ENCODE peak calls at places on chromosomes 16 and 17, in six cellular contexts. O, P, T, E, I and K are unnamed samples.

GRCh38 chr17:74569392-74570003 is 2.2 kb upstream of the CD300H start:
- DNase-seq in P (peak; percentile 71), E (peak; percentile 93), T (peak; percentile 47), I (peak; percentile 23), O (peak; percentile 32), K (peak; percentile 17)

GRCh38 chr17:21318439-21318838 is 33.9 kb downstream of the MAP2K3 start:
- DNase-seq in I (no peak), E (no peak), P (no peak), O (no peak), T (no peak), K (no peak)

GRCh38 chr17:21041753-21042433 is 918 bp downstream of the USP22 start:
- DNase-seq in T (peak; percentile 92), O (peak; percentile 89), E (peak; percentile 79), P (peak; percentile 71), I (peak; percentile 84), K (peak; percentile 48)

GRCh38 chr16:12245923-12246290 is 269.4 kb downstream of the SNX29 start:
- DNase-seq in T (no peak), O (no peak), P (no peak), I (no peak), E (no peak), K (no peak)

GRCh38 chr16:83245061-83245460 is 562.7 kb upstream of the HSBP1 start:
- DNase-seq in P (no peak), I (no peak), O (no peak), E (peak; percentile 60), T (no peak), K (no peak)

GRCh38 chr17:45676695-45677094 is 107.4 kb upstream of the CRHR1 start:
- DNase-seq in E (no peak), T (no peak), I (no peak), P (no peak), O (no peak), K (no peak)

GRCh38 chr17:77124192-77124908 is 16.4 kb upstream of the SEC14L1 start:
- DNase-seq in I (peak; percentile 45), O (no peak), P (peak; percentile 62), T (peak; percentile 61), E (peak; percentile 84), K (no peak)

GRCh38 chr16:87384162-87384999 is 805 bp upstream of the FBXO31 start:
- DNase-seq in O (peak; percentile 60), P (peak; percentile 42), I (no peak), E (no peak), T (peak; percentile 60), K (no peak)

GRCh38 chr16:21950782-21951521 is 2.2 kb upstream of the UQCRC2 start:
- DNase-seq in T (no peak), E (peak; percentile 32), P (peak; percentile 54), O (peak; percentile 20), I (peak; percentile 8), K (no peak)

GRCh38 chr17:969767-970387 is 9.7 kb downstream of the NXN start:
- DNase-seq in O (no peak), I (no peak), E (no peak), T (no peak), P (no peak), K (no peak)

GRCh38 chr17:11279776-11280344 is 38.8 kb downstream of the SHISA6 start:
- DNase-seq in I (no peak), T (no peak), O (no peak), P (no peak), E (no peak), K (no peak)

GRCh38 chr17:74362811-74363498 is 1.3 kb upstream of the BTBD17 start:
- DNase-seq in E (no peak), I (no peak), P (no peak), T (no peak), O (no peak), K (no peak)

GRCh38 chr17:50607522-50607921 is 27.2 kb upstream of the ABCC3 start:
- DNase-seq in P (no peak), T (no peak), E (no peak), I (no peak), O (no peak), K (no peak)

GRCh38 chr16:70589998-70590471 is 56.3 kb upstream of the IL34 start:
- DNase-seq in P (peak; percentile 57), O (no peak), I (peak; percentile 22), E (peak; percentile 46), T (peak; percentile 46), K (no peak)

GRCh38 chr17:77495575-77495974 is 354.8 kb downstream of the SEC14L1 start:
- DNase-seq in I (no peak), O (no peak), P (no peak), E (no peak), T (peak; percentile 14), K (no peak)

GRCh38 chr16:6125483-6126259 is 1028.1 kb upstream of the EEF2KMT start:
- DNase-seq in I (no peak), T (no peak), P (no peak), E (peak; percentile 83), O (no peak), K (no peak)

GRCh38 chr17:39972271-39972670 is 8.3 kb upstream of the PSMD3 start:
- DNase-seq in O (no peak), E (peak; percentile 5), P (no peak), T (no peak), I (no peak), K (no peak)

GRCh38 chr16:8686031-8686621 is 11.7 kb downstream of the ABAT start:
- DNase-seq in E (no peak), P (no peak), I (no peak), T (peak; percentile 62), O (peak; percentile 21), K (no peak)

GRCh38 chr16:50804290-50804907 is 62.5 kb downstream of the CYLD start:
- DNase-seq in O (no peak), E (no peak), I (no peak), T (no peak), P (no peak), K (no peak)
- H3K4me3 ChIP-seq in O (no peak overlapping the region), E (no peak overlapping the region), I (no peak overlapping the region), T (no peak overlapping the region), P (no peak overlapping the region), K (no peak overlapping the region)

DNA sequence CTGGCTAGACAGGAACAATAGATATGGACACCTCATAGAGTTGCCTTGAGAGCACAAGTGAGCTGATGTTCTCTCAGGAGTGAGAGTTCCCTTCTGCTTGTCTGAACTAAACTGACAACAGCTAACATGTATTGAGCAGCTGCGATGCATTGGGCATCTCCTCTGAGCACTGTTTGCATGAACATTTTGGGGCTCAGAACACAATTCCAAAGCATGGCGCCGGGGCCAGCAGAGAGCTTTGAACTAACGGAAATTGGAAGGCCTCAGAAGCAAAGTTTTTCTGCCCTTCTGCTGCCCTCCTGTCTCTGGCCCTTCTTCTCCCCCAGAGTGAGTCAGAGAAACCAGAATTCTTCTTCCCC is 38.1 kb downstream of the TRPV2 start:
- DNase-seq in O (no peak), P (no peak), T (no peak), I (no peak), E (no peak), K (no peak)
- TF ChIP-seq CTCF in O (peak; percentile 2), P (no peak), T (no peak), I (no peak), E (no peak), K (no peak)

GRCh38 chr17:38451030-38451839 is 23.0 kb downstream of the ARHGAP23 start:
- DNase-seq in O (no peak), P (no peak), E (peak; percentile 82), T (peak; percentile 76), I (no peak), K (no peak)
- H3K4me3 ChIP-seq in O (no peak overlapping the region), P (no peak overlapping the region), E (peak overlapping the region; percentile 27), T (peak overlapping the region; percentile 35), I (no peak overlapping the region), K (peak overlapping the region; percentile 69)

DNA sequence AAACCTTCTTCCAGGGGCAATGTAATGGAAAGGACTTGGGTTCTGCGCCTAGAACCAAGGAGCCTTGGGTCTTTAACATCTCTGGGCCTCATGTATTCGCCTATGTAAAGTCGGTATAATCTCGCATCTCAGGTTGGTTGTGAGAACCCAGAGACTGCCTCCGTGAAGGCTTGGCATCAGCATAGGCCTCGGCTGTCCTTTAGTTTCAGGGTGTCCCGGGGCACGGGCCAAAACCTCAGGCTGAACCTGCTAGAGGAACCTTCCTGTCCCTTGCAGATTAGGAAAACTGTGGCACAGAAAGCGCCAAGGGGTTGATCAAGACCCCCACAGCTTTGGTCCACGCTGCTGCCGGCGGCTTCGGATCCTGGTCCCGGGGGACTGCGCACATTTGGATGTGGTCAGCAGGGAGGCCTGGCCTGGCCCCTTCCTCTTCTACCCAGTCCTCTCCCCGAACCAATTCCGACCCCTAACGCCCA is 772 bp upstream of the PHAF1 start:
- DNase-seq in P (no peak), I (no peak), T (no peak), E (no peak), O (no peak), K (no peak)
- TF ChIP-seq CTCF in P (no peak), I (no peak), T (no peak), E (no peak), O (no peak), K (no peak)

DNA sequence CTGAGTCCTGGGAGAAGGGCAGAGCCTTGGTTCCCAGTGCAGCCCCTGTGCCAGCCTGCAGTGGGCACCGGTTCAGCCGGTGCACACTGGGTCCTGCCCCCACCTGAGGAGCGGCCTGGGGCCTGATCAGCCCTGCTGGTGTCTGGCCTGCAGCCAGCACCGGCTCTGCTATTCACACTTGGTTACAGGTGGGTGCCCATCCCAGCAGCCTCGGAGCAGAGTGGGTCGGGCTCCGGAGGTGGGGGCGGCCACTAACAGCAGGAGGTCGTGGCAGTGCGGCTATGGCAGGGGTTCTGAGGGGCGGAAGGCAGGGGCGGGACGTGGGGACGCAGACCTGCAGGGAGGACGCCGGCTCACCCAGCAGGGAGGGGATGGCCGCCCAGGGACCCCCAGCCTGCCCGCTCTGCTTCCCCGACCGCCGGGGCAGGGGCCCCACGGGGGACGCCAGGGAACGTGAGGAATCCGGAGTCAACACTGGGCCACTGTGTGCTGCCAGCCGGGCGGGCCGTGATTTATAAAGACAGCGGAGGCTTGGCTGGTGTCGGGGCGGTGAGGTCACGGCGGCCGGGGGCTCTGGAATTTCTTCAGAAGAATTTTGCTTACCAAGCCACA is 20.3 kb downstream of the METRNL start:
- DNase-seq in T (no peak), I (no peak), E (peak; percentile 69), P (no peak), O (no peak), K (no peak)
- H3K4me3 ChIP-seq in T (peak overlapping the region; percentile 34), I (peak overlapping the region; percentile 19), E (no peak overlapping the region), P (no peak overlapping the region), O (no peak overlapping the region), K (no peak overlapping the region)

DNA sequence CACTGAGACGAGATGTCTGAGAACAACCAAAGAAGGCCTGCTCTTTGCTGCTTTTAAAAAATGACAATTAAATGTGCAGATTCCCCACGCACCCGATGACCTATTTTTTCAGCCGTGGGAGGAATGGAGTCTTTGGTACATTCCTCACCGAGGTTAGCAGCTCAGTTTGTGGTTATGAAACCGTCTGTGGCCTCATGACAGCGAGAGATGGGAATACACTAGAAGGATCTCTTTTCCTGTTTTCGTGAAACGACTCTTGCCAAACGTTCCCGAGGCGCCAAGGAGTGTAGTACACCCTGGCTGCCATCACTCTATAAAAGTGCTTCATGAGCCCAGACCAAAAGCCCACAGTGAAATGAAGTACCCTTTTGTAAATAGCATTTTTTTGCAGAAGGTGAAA is 87.8 kb downstream of the CRISPLD2 start:
- DNase-seq in P (no peak), I (peak; percentile 62), O (no peak), E (peak; percentile 62), T (peak; percentile 56), K (no peak)
- TF ChIP-seq CTCF in P (no peak), I (no peak), O (no peak), E (no peak), T (no peak), K (no peak)